ENCODE peak calls at places on chromosomes 2 and 18, in five cellular contexts. U is fibroblast of lung, L is Peyer's patch, D is thyroid gland, Y is adrenal gland. Q is an unnamed sample.

GRCh38 chr2:162071016-162071415 is 3.0 kb downstream of the DPP4 start:
- DNase-seq in D (no peak), L (no peak), Y (no peak), U (peak), Q (no peak)

GRCh38 chr2:86747708-86748627 is 27.9 kb downstream of the RMND5A start:
- DNase-seq in Y (peak), U (peak), D (no peak), L (no peak), Q (no peak)

GRCh38 chr2:20868377-20868776 is 45.5 kb upstream of the LDAH start:
- DNase-seq in D (no peak), U (no peak), L (no peak), Y (no peak), Q (peak)

GRCh38 chr2:71070294-71071025 is 2.0 kb downstream of the NAGK start:
- DNase-seq in D (no peak), Y (no peak), L (no peak), U (peak), Q (no peak)

GRCh38 chr18:36942264-36942663 is 113.3 kb downstream of the KIAA1328 start:
- DNase-seq in Y (no peak), L (no peak), D (no peak), U (peak), Q (no peak)

GRCh38 chr2:136362676-136363390 is 244.9 kb upstream of the CXCR4 start:
- DNase-seq in U (peak), D (no peak), Y (no peak), L (no peak), Q (no peak)

GRCh38 chr2:216606551-216607527 is 26.4 kb upstream of the IGFBP2 start:
- DNase-seq in L (no peak), U (no peak), D (peak), Y (no peak), Q (peak)

GRCh38 chr2:203814661-203815540 is 52.7 kb upstream of the CTLA4 start:
- DNase-seq in U (peak), L (peak), D (peak), Y (peak), Q (peak)

GRCh38 chr18:58828399-58829121 is 36.1 kb upstream of the ZNF532 start:
- DNase-seq in Y (peak), U (peak), L (no peak), D (no peak), Q (no peak)

GRCh38 chr2:182426082-182426914 is 538 bp downstream of the PDE1A start:
- DNase-seq in L (no peak), U (peak), D (no peak), Y (no peak), Q (no peak)

GRCh38 chr18:10320848-10321247 is 133.6 kb upstream of the APCDD1 start:
- DNase-seq in D (no peak), L (no peak), U (peak), Y (no peak), Q (no peak)

GRCh38 chr18:48871391-48872166 is 79.2 kb downstream of the SMAD7 start:
- DNase-seq in L (no peak), U (no peak), D (no peak), Y (no peak), Q (no peak)

GRCh38 chr2:86507600-86507999 is 55.6 kb downstream of the CHMP3 start:
- DNase-seq in U (no peak), D (no peak), Y (no peak), L (no peak), Q (no peak)

GRCh38 chr2:120398051-120398960 is 52.4 kb downstream of the INHBB start:
- DNase-seq in Y (no peak), U (peak), L (peak), D (peak), Q (no peak)

GRCh38 chr2:10514743-10515142 is 66.6 kb upstream of the ODC1 start:
- DNase-seq in D (no peak), U (peak), L (no peak), Y (no peak), Q (no peak)

GRCh38 chr2:201971516-201972228 is 62.0 kb upstream of the FZD7 start:
- DNase-seq in Y (no peak), L (no peak), U (peak), D (no peak), Q (no peak)

GRCh38 chr18:46809145-46809544 is 52.3 kb upstream of the ST8SIA5 start:
- DNase-seq in U (no peak), Y (no peak), L (no peak), D (no peak), Q (no peak)

GRCh38 chr18:46815661-46816060 is 58.8 kb upstream of the ST8SIA5 start:
- DNase-seq in Y (no peak), U (no peak), L (no peak), D (no peak), Q (no peak)

GRCh38 chr18:46810481-46811000 is 53.7 kb upstream of the ST8SIA5 start:
- DNase-seq in U (no peak), D (no peak), Y (no peak), L (no peak), Q (no peak)

GRCh38 chr18:46814394-46814793 is 57.5 kb upstream of the ST8SIA5 start:
- DNase-seq in Y (no peak), D (no peak), U (no peak), L (no peak), Q (no peak)
- H3K4me3 ChIP-seq in Y (no peak), D (no peak), U (no peak), L (no peak), Q (no peak)

DNA sequence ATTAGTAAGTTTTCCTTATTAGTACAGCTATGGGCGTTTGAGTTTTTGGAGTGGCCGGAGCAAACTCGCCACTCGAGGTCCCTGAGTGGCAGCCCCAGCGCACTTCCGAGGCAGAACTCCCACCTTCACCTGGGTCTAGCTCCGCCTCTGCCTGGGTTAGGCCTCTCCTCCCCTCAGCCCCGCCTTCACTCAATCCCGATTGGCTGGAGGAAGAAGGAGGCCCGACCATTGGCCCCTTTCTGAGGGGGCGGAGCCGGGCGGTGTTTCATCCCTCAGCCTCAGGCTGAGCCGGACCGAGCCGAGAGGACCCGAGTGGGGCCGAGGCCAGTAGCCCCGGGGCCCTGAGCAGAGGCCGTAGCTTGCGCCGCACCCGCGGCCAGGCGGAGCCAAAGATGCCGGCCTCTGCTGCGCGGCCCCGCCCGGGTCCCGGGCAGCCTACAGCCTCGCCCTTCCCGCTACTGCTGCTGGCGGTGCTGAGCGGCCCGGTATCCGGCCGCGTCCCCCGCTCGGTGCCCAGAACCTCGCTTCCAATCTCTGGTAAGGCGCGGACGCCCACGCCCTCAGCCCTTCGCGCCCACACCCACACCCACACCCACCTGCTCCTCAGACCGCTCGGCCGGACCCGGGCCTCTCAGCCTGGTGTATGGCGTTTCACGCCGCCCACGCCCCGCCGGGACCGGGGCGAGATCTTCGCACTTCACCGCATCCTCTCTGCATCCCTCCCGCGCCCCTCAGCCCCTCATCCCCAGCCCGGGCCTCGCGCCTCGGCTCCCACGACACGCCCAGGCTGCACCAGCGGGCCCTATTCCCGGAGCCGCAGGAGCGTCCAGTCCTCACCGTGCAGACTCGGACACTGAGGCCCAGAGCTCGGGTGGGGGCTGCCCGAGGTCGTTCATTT is at the start of gene SEMA4F:
- DNase-seq in D (peak), U (peak), Y (peak), L (peak), Q (peak)
- H3K27ac ChIP-seq in D (no peak), U (peak), Y (no peak), L (no peak), Q (peak)

GRCh38 chr2:193348055-193348454 is 1153.3 kb upstream of the TMEFF2 start:
- DNase-seq in Y (no peak), U (no peak), D (no peak), L (no peak), Q (no peak)
- H3K4me3 ChIP-seq in Y (peak), U (no peak), D (no peak), L (peak), Q (peak)

GRCh38 chr2:235171511-235172130 is 219.8 kb downstream of the SH3BP4 start:
- DNase-seq in D (no peak), U (peak), Y (peak), L (no peak), Q (no peak)
- H3K27ac ChIP-seq in D (no peak), U (peak), Y (no peak), L (no peak), Q (no peak)

GRCh38 chr2:237500681-237501424 is 13.8 kb downstream of the MLPH start:
- DNase-seq in D (no peak), Y (no peak), U (peak), L (no peak), Q (no peak)

GRCh38 chr2:237497820-237498128 is 10.7 kb downstream of the MLPH start:
- DNase-seq in U (no peak), Y (no peak), D (no peak), L (no peak), Q (no peak)

GRCh38 chr2:237505188-237505939 is 18.3 kb downstream of the MLPH start:
- DNase-seq in L (no peak), Y (no peak), U (no peak), D (no peak), Q (no peak)

GRCh38 chr2:237498341-237498740 is 11.3 kb downstream of the MLPH start:
- DNase-seq in U (no peak), L (no peak), D (no peak), Y (no peak), Q (no peak)

DNA sequence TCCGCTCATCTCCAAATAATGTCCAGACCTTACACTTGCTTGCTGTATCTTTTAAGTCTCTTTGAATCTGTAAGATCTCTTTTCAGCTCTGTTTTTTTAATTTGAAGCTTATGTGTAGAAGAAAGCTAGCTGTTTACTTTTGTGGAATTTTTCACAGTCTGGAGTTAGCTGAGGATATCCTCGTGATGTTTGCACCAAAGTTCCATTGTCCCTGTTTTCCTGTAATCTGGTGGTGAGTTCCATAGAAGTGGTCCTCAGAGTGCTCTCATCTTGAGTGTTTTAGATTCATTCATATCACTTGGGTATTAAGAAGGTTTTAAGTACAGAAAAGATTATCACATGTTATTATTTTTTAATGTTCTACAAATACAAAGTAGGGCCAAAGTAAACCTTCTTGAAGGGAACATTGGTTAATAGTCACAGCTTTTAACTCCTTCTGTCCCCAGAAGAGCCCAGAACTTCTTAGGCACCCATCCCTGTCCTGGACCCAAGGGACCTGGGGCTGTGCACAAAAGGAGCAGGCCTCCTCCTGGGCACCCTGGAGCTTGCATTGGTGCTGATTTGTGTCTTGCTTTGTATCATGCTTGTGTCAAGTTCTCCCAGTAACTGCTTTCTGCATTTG is 15.0 kb downstream of the MLPH start:
- DNase-seq in D (no peak), U (no peak), Y (no peak), L (no peak), Q (no peak)
- H3K4me3 ChIP-seq in D (no peak), U (no peak), Y (no peak), L (no peak), Q (no peak)